ENCODE peak calls at places on chromosomes 11 and 22, in six cellular contexts. S, G, I, C, P and U are unnamed samples.

GRCh38 chr11:107696140-107696539 is 15.7 kb downstream of the SLN start:
- DNase-seq in P (no peak), I (no peak), S (no peak), G (peak), C (peak), U (peak)

GRCh38 chr11:73085189-73085875 is 56.8 kb downstream of the FCHSD2 start:
- DNase-seq in P (no peak), G (peak), S (no peak), I (no peak), C (peak), U (no peak)

GRCh38 chr11:65613091-65613928 is 711 bp downstream of the MAP3K11 start:
- DNase-seq in G (peak), C (no peak), P (no peak), I (no peak), S (no peak), U (no peak)

GRCh38 chr22:29799217-29799680 is 32.1 kb downstream of the UQCR10 start:
- DNase-seq in P (peak), C (no peak), G (peak), S (no peak), I (peak), U (peak)

GRCh38 chr11:8794677-8795103 is 112.1 kb downstream of the RPL27A start:
- DNase-seq in I (peak), G (no peak), P (no peak), C (peak), S (peak), U (no peak)

GRCh38 chr22:43566021-43566420 is 154.2 kb downstream of the MPPED1 start:
- DNase-seq in C (no peak), P (no peak), G (no peak), S (no peak), I (no peak), U (no peak)

GRCh38 chr11:109304159-109304558 is 117.8 kb upstream of the C11orf87 start:
- DNase-seq in G (peak), C (no peak), S (no peak), P (no peak), I (no peak), U (no peak)

GRCh38 chr11:66126064-66126463 is 56.0 kb downstream of the PACS1 start:
- DNase-seq in S (no peak), C (no peak), I (no peak), G (peak), P (no peak), U (no peak)

GRCh38 chr11:70470127-70470526 is 71.8 kb downstream of the CTTN start:
- DNase-seq in S (no peak), C (no peak), P (peak), I (no peak), G (no peak), U (no peak)

GRCh38 chr22:24427500-24428164 is at the start of gene ADORA2A:
- DNase-seq in I (peak), S (no peak), C (no peak), G (no peak), P (no peak), U (no peak)

DNA sequence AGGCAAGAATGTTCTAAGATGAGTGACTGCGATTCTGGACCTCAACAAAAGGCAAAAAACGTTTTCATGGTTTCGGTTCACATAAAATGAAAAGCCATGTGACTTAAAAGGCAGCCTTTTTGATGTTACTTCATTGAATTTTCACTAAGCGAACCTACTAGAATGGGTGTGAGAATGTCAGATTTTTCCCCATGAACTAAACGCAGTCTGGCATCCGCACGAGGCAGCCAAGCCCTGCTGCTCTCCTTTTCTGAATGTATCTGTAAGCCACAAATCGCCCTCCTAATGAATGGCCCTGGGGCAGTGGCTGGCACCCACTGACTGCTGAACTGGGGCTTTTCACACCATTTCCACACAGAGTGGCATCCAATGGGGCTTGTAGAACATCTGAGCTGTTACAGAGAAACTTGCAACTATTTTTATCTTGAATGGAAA is 29.6 kb downstream of the PPP2R1B start:
- DNase-seq in P (no peak), G (no peak), C (no peak), I (no peak), S (no peak), U (no peak)
- H3K27ac ChIP-seq in P (peak), G (peak), C (no peak), I (peak), S (no peak), U (peak)

DNA sequence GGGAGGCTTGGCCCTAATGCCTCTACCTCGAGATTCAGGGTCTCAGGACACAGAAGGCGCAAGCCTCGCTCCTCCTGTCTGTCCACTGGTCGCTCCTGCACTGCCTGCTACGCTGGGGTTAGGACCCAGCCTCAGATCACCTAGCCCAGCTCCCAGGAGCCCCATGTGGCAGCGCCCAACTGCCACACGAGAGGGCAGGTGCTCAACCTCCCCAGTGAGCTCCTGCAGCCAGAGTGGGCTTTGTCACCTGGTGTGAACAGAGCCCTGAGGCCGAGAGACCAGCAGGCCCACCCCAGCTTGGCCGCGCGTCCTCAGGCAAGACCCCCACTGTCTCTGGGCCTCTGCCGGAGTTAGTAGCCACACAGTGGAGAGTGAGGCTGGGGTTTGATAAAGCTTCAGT is 21.7 kb upstream of the PPARA start:
- DNase-seq in P (no peak), C (no peak), S (no peak), I (no peak), G (no peak), U (no peak)
- H3K27ac ChIP-seq in P (no peak), C (no peak), S (no peak), I (no peak), G (no peak), U (no peak)

GRCh38 chr22:37557321-37558001 is 2.8 kb upstream of the CDC42EP1 start:
- DNase-seq in C (no peak), I (no peak), S (peak), G (no peak), P (no peak), U (no peak)
- H3K27ac ChIP-seq in C (no peak), I (no peak), S (no peak), G (no peak), P (peak), U (no peak)

GRCh38 chr11:62548545-62549335 is 2.1 kb upstream of the AHNAK start:
- DNase-seq in C (no peak), S (no peak), P (no peak), I (peak), G (no peak), U (no peak)
- H3K27ac ChIP-seq in C (no peak), S (no peak), P (peak), I (peak), G (no peak), U (peak)

GRCh38 chr11:118614511-118614910 is 7.1 kb downstream of the PHLDB1 start:
- DNase-seq in G (no peak), P (no peak), I (no peak), C (peak), S (peak), U (no peak)
- H3K27ac ChIP-seq in G (no peak), P (no peak), I (no peak), C (no peak), S (no peak), U (no peak)

DNA sequence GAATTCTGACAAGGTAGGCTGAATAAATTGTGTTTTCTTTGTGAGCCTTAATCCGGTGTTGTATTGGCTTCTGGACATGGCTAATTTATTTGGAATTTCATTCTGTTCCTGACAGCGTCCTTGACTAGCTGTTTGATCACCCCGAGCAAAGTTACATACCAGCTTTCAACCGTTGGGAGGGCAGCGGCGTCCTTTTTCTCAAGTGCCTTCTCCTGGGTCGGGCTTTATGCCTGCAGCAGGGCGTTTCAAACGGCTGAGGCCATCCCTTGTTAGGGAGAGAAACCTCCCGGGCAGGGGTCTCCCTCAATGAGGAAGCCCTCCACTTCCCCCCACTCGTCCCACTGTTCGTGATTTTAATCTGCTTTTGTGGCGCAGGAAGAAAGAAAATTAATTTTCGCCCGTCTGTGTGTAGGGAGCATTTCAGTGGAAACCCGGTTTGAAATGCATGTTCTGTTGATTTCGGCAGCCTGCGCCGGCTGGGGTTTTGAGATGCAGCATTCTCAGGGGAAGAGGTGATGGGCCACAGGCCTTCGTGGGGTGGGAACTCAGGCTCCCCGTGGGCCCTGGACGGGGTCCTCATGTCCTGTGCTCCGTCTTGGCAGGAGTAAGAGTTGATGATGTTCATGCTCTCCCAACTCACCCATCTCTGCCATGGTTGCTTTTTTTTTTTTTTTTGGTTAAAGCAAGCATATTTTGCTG is 2.8 kb upstream of the SMIM38 start:
- DNase-seq in I (no peak), G (no peak), C (peak), P (no peak), S (no peak), U (no peak)
- H3K27ac ChIP-seq in I (no peak), G (no peak), C (no peak), P (no peak), S (no peak), U (no peak)

DNA sequence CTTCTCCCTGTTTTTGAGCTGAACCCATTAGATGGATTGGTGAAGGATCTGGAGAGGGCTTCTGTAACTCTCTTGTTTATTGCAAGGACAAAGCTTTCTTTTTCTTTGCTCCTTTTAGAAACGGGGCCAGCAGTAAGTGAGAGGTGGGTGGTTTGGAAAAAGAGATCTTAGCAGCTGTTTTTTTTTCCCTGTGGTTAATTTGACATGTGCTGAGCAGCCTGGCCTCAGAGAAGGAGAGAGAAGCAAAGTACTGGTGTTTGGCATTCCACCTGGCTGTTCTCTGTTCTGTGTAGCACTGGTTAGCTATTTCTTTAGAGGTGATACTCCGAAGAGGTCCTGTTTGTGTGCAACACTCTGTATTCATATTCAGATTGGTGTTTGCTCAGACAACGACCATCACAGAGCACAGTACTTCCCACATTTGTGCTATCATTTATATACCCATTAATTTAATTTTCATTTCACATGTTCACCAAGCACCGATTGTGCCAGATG is 80.8 kb upstream of the SORL1-AS1 start:
- DNase-seq in P (no peak), C (no peak), S (no peak), G (no peak), I (no peak), U (no peak)
- H3K27ac ChIP-seq in P (no peak), C (no peak), S (no peak), G (no peak), I (no peak), U (no peak)

DNA sequence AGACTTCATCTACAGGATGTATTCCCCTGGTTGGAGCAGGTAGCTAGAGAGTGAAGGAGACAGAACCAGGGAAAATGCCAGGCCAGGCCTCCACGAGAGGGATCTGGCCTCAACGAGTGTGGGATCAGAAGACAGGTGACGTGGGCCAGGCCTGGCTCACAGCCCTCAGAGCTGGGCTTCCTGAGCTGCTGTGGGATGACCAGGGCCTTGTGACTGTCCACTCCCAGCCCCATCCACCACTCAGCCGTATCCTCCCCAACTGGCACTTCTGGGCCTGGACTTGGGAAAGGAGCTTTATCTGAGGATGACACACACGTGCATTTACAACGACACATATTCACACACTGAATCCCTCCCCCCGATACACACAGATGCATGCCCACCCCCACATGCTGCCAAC is 93.2 kb downstream of the TP53I11 start:
- DNase-seq in P (peak), S (no peak), G (no peak), C (no peak), I (no peak), U (no peak)
- H3K27ac ChIP-seq in P (peak), S (no peak), G (no peak), C (no peak), I (peak), U (no peak)

GRCh38 chr11:86492370-86493030 is 117.8 kb downstream of the CCDC81 start:
- DNase-seq in C (no peak), S (no peak), P (no peak), I (no peak), G (no peak), U (no peak)
- H3K27ac ChIP-seq in C (no peak), S (no peak), P (no peak), I (no peak), G (no peak), U (no peak)